ENCODE peak calls at places on chromosomes 3 and 15, in four cellular contexts. One of them, this sample, is unnamed.

GRCh38 chr15:35206060-35206675 is 121.1 kb upstream of the NANOGP8 start:
- DNase-seq in Peyer's patch: no peak
- DNase-seq in brain microvascular endothelial cell: peak
- DNase-seq in A549: peak
- DNase-seq in this sample: peak

GRCh38 chr3:73192036-73192738 is 130.7 kb downstream of the EBLN2 start:
- DNase-seq in brain microvascular endothelial cell: no peak
- DNase-seq in A549: no peak
- DNase-seq in Peyer's patch: no peak
- DNase-seq in this sample: peak

GRCh38 chr3:8077126-8077525 is 424.5 kb upstream of the LMCD1 start:
- DNase-seq in A549: no peak
- DNase-seq in brain microvascular endothelial cell: no peak
- DNase-seq in Peyer's patch: no peak
- DNase-seq in this sample: no peak

GRCh38 chr15:91468861-91469260 is 368.8 kb downstream of the SV2B start:
- DNase-seq in brain microvascular endothelial cell: no peak
- DNase-seq in Peyer's patch: no peak
- DNase-seq in A549: no peak
- DNase-seq in this sample: no peak

GRCh38 chr15:80308002-80308401 is 56.0 kb upstream of the CTXND1 start:
- DNase-seq in Peyer's patch: no peak
- DNase-seq in brain microvascular endothelial cell: no peak
- DNase-seq in A549: no peak
- DNase-seq in this sample: no peak

GRCh38 chr3:129663045-129663446 is 56.6 kb upstream of the PLXND1 start:
- DNase-seq in A549: peak
- DNase-seq in Peyer's patch: no peak
- DNase-seq in brain microvascular endothelial cell: no peak
- DNase-seq in this sample: no peak

GRCh38 chr3:23872330-23872729 is 44.5 kb downstream of the NKIRAS1 start:
- DNase-seq in A549: no peak
- DNase-seq in brain microvascular endothelial cell: no peak
- DNase-seq in Peyer's patch: no peak
- DNase-seq in this sample: no peak

GRCh38 chr15:63042879-63043340 is 363 bp downstream of the TPM1 start:
- DNase-seq in Peyer's patch: no peak
- DNase-seq in A549: peak
- DNase-seq in brain microvascular endothelial cell: no peak
- DNase-seq in this sample: no peak

GRCh38 chr3:127888564-127889107 is 26.4 kb upstream of the KBTBD12 start:
- DNase-seq in A549: no peak
- DNase-seq in brain microvascular endothelial cell: no peak
- DNase-seq in Peyer's patch: no peak
- DNase-seq in this sample: no peak

GRCh38 chr15:38868326-38869114 is 303.9 kb upstream of the RASGRP1 start:
- DNase-seq in brain microvascular endothelial cell: peak
- DNase-seq in Peyer's patch: peak
- DNase-seq in A549: peak
- DNase-seq in this sample: no peak

GRCh38 chr15:101368868-101369642 is 74.0 kb upstream of the SNRPA1 start:
- DNase-seq in A549: no peak
- DNase-seq in brain microvascular endothelial cell: no peak
- DNase-seq in Peyer's patch: no peak
- DNase-seq in this sample: no peak

GRCh38 chr3:144497452-144497851 is 525.8 kb downstream of the DIPK2A start:
- DNase-seq in Peyer's patch: no peak
- DNase-seq in A549: no peak
- DNase-seq in brain microvascular endothelial cell: no peak
- DNase-seq in this sample: no peak

GRCh38 chr3:185282696-185283373 is 29.0 kb upstream of the EHHADH start:
- DNase-seq in brain microvascular endothelial cell: peak
- DNase-seq in A549: peak
- DNase-seq in Peyer's patch: peak
- DNase-seq in this sample: peak

GRCh38 chr3:156793851-156794250 is 32.3 kb upstream of the LEKR1 start:
- DNase-seq in Peyer's patch: no peak
- DNase-seq in A549: no peak
- DNase-seq in brain microvascular endothelial cell: no peak
- DNase-seq in this sample: no peak

GRCh38 chr3:48016336-48016973 is at the start of gene MAP4:
- DNase-seq in Peyer's patch: no peak
- DNase-seq in brain microvascular endothelial cell: peak
- DNase-seq in A549: no peak
- DNase-seq in this sample: peak

GRCh38 chr15:93610944-93611343 is 521.9 kb upstream of the RGMA start:
- DNase-seq in A549: no peak
- DNase-seq in brain microvascular endothelial cell: no peak
- DNase-seq in Peyer's patch: no peak
- DNase-seq in this sample: no peak

GRCh38 chr3:106007512-106007911 is 138.7 kb upstream of the CBLB start:
- DNase-seq in A549: no peak
- DNase-seq in brain microvascular endothelial cell: no peak
- DNase-seq in Peyer's patch: no peak
- DNase-seq in this sample: no peak

DNA sequence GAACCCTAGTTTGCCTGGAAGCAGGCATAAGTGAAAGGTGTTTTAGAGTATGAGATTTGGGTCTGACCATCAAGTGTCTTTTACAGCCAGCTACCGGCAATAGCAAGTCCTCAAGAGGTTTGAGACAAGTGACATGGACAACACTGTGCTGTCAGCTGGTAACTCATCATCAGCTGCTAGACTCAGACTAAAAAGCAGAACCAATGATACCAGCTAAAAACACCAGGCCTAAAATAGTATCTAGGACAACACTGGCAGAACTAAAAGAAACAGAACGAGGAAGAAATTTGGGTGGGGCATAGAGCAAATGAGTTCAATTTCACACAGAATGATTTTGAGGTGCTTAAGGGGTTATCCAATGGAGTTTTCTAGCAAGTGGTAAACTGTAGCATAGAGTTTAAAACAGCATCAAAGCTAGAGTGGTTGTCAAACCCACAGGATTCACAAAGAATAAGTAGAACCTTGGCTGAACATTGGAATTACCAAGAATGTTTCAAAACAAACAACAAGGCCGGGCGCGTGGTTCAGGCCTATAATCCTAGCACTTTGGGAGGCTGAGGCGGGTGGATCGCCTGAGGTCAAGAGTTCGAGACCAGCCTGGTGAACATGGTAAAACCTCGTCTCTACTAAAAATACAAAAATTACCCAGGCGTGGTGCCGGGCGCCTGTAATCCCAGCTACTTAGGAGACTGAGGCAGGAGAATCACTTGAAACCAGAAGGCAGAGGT is 3.9 kb downstream of the CIAO2A start:
- DNase-seq in A549: no peak
- DNase-seq in Peyer's patch: no peak
- DNase-seq in brain microvascular endothelial cell: no peak
- DNase-seq in this sample: no peak
- H3K27ac ChIP-seq in A549: no peak
- H3K27ac ChIP-seq in Peyer's patch: peak
- H3K27ac ChIP-seq in brain microvascular endothelial cell: no peak
- H3K27ac ChIP-seq in this sample: no peak

GRCh38 chr3:140176526-140176925 is 241.5 kb downstream of the CLSTN2 start:
- DNase-seq in brain microvascular endothelial cell: no peak
- DNase-seq in A549: no peak
- DNase-seq in Peyer's patch: no peak
- DNase-seq in this sample: no peak
- H3K4me3 ChIP-seq in brain microvascular endothelial cell: no peak
- H3K4me3 ChIP-seq in A549: no peak
- H3K4me3 ChIP-seq in Peyer's patch: no peak
- H3K4me3 ChIP-seq in this sample: no peak

GRCh38 chr15:89806217-89806564 is 8.5 kb downstream of the ANPEP start:
- DNase-seq in Peyer's patch: no peak
- DNase-seq in A549: no peak
- DNase-seq in brain microvascular endothelial cell: no peak
- DNase-seq in this sample: no peak

GRCh38 chr15:89805241-89806216 is 9.1 kb downstream of the ANPEP start:
- DNase-seq in Peyer's patch: peak
- DNase-seq in A549: no peak
- DNase-seq in brain microvascular endothelial cell: no peak
- DNase-seq in this sample: no peak

GRCh38 chr15:89802231-89802928 is 12.3 kb downstream of the ANPEP start:
- DNase-seq in A549: no peak
- DNase-seq in brain microvascular endothelial cell: no peak
- DNase-seq in Peyer's patch: peak
- DNase-seq in this sample: no peak

GRCh38 chr15:89802986-89803820 is 11.4 kb downstream of the ANPEP start:
- DNase-seq in A549: no peak
- DNase-seq in Peyer's patch: peak
- DNase-seq in brain microvascular endothelial cell: no peak
- DNase-seq in this sample: no peak

DNA sequence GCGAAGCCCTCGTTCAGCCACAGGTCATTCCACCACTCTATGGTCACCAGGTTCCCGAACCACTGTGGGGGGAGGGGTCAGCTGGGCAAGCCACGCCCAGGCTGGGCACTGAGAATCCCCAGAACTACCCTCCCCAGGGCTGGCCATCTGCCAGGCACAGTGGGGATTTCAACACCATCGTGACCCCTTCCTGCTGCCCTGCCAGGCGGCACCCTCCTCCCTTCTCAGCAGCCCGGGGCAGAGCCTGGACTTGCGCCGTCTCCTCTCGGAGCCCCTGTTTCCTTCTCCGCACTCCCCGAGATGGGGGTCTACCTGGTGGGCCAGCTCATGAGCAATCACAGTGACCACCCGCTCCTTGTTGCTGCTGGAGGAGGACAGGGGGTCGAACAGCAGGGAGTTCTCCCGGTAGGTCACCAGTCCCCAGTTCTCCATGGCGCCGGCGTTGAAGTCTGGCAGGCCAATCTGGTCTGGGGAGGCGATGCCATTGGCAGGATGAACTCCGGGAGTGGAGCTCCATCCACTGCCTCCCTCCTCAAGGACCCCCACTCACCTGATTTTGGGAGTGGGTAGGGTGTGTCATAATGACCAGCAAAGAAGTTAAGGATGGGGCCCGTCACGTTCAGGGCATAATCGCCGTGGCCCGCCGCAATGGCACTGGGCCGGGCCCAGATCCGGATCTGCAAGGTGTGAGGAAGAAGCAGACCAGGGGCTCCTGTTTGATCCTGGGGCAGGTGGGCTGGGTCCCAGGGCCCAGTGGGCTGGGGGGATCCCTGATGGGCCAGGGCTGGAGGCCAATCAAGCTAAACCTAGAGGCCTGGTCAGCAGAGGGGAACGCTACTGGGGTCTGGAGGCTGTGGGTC is 10.5 kb downstream of the ANPEP start:
- DNase-seq in A549: no peak
- DNase-seq in Peyer's patch: peak
- DNase-seq in brain microvascular endothelial cell: no peak
- DNase-seq in this sample: no peak
- H3K27ac ChIP-seq in A549: no peak
- H3K27ac ChIP-seq in Peyer's patch: peak
- H3K27ac ChIP-seq in brain microvascular endothelial cell: no peak
- H3K27ac ChIP-seq in this sample: no peak

GRCh38 chr3:194871864-194872668 is 186.4 kb downstream of the FAM43A start:
- DNase-seq in A549: no peak
- DNase-seq in Peyer's patch: peak
- DNase-seq in brain microvascular endothelial cell: peak
- DNase-seq in this sample: peak

GRCh38 chr3:194872669-194872977 is 186.9 kb downstream of the FAM43A start:
- DNase-seq in brain microvascular endothelial cell: no peak
- DNase-seq in Peyer's patch: no peak
- DNase-seq in A549: no peak
- DNase-seq in this sample: peak

GRCh38 chr3:194869482-194870169 is 183.9 kb downstream of the FAM43A start:
- DNase-seq in Peyer's patch: no peak
- DNase-seq in A549: no peak
- DNase-seq in brain microvascular endothelial cell: peak
- DNase-seq in this sample: peak

GRCh38 chr3:194870394-194871110 is 184.9 kb downstream of the FAM43A start:
- DNase-seq in A549: no peak
- DNase-seq in brain microvascular endothelial cell: no peak
- DNase-seq in Peyer's patch: no peak
- DNase-seq in this sample: no peak

GRCh38 chr3:194871143-194871863 is 185.6 kb downstream of the FAM43A start:
- DNase-seq in Peyer's patch: peak
- DNase-seq in brain microvascular endothelial cell: peak
- DNase-seq in A549: peak
- DNase-seq in this sample: peak
- H3K4me3 ChIP-seq in Peyer's patch: peak
- H3K4me3 ChIP-seq in brain microvascular endothelial cell: no peak
- H3K4me3 ChIP-seq in A549: no peak
- H3K4me3 ChIP-seq in this sample: no peak

This sample was measured in A673.